ENCODE peak calls at places on chromosomes 16 and 17, in seven cellular contexts. C is A549, H is stomach, D is NCI-H1694, L is H7, M is HCEC 1CT, N is upper lobe of right lung. J is an unnamed sample.

GRCh38 chr17:12254460-12254859 is 233.8 kb downstream of the MAP2K4 start:
- DNase-seq in N (no peak), H (no peak), D (no peak), L (no peak), M (no peak), C (no peak), J (no peak)

GRCh38 chr17:29567362-29568330 is 809 bp upstream of the ABHD15 start:
- DNase-seq in M (peak; percentile 58), C (peak; percentile 90), H (peak; percentile 73), N (peak; percentile 90), L (peak; percentile 90), D (no peak), J (peak; percentile 83)

GRCh38 chr17:419073-419735 is 66.6 kb upstream of the RPH3AL start:
- DNase-seq in N (no peak), M (no peak), C (no peak), H (no peak), D (no peak), L (no peak), J (no peak)

GRCh38 chr17:20010099-20010863 is 1.1 kb downstream of the SPECC1 start:
- DNase-seq in C (peak; percentile 65), H (peak; percentile 45), L (peak; percentile 52), M (peak; percentile 52), D (peak; percentile 73), N (no peak), J (no peak)

GRCh38 chr16:67278773-67279295 is 498 bp upstream of the PLEKHG4 start:
- DNase-seq in C (peak; percentile 89), D (no peak), H (no peak), N (no peak), L (peak; percentile 84), M (no peak), J (no peak)

GRCh38 chr17:82334204-82334621 is 647 bp upstream of the SECTM1 start:
- DNase-seq in M (no peak), L (no peak), C (no peak), D (no peak), N (peak; percentile 68), H (no peak), J (no peak)

GRCh38 chr17:21369395-21369794 is 6.8 kb upstream of the KCNJ12 start:
- DNase-seq in H (no peak), C (no peak), N (no peak), D (no peak), L (no peak), M (no peak), J (no peak)

GRCh38 chr17:66353937-66354401 is 51.6 kb downstream of the PRKCA start:
- DNase-seq in H (no peak), D (no peak), L (no peak), C (no peak), M (peak; percentile 67), N (no peak), J (no peak)

GRCh38 chr16:23729503-23730424 is 16.7 kb upstream of the ERN2 start:
- DNase-seq in H (peak; percentile 58), C (no peak), D (no peak), L (peak; percentile 60), M (peak; percentile 35), N (no peak), J (no peak)

GRCh38 chr17:30323262-30323894 is 10.5 kb downstream of the TMIGD1 start:
- DNase-seq in H (no peak), L (no peak), M (no peak), D (peak; percentile 46), N (no peak), C (no peak), J (no peak)

GRCh38 chr17:50364715-50365114 is 8.3 kb downstream of the MRPL27 start:
- DNase-seq in D (no peak), C (no peak), L (peak; percentile 75), H (no peak), M (peak; percentile 28), N (no peak), J (peak; percentile 39)

GRCh38 chr17:71505200-71505599 is 615.6 kb upstream of the SOX9 start:
- DNase-seq in L (no peak), M (peak; percentile 18), D (no peak), C (no peak), N (no peak), H (no peak), J (no peak)

GRCh38 chr16:4372578-4373355 is 1.1 kb downstream of the VASN start:
- DNase-seq in D (peak; percentile 60), H (peak; percentile 54), L (peak; percentile 85), M (peak; percentile 62), C (peak; percentile 54), N (no peak), J (peak; percentile 87)

GRCh38 chr17:76107507-76107906 is 3.9 kb upstream of the EXOC7 start:
- DNase-seq in M (peak; percentile 17), H (no peak), C (no peak), L (no peak), N (no peak), D (no peak), J (no peak)

GRCh38 chr17:2060681-2061440 is 6.0 kb downstream of the HIC1 start:
- DNase-seq in N (no peak), H (no peak), L (no peak), M (no peak), C (no peak), D (no peak), J (no peak)

GRCh38 chr17:72004476-72005331 is 116.1 kb upstream of the SOX9 start:
- DNase-seq in D (no peak), C (no peak), L (no peak), N (no peak), M (no peak), H (no peak), J (no peak)

GRCh38 chr16:31439519-31439918 is 3.1 kb downstream of the ZNF843 start:
- DNase-seq in C (no peak), N (no peak), D (no peak), H (no peak), M (no peak), L (no peak), J (peak; percentile 22)

J was measured in sigmoid colon.